ENCODE peak calls at places on chromosomes 11 and 22, in seven cellular contexts. R, J, V, T, H, I and L are unnamed samples.

GRCh38 chr11:121714356-121714755 is 261.6 kb upstream of the SORL1-AS1 start:
- DNase-seq in R (no peak), J (no peak), V (no peak), T (no peak), H (no peak), I (no peak), L (no peak)

GRCh38 chr22:31653944-31654343 is 8.1 kb downstream of the PISD start:
- DNase-seq in R (no peak), J (no peak), V (no peak), T (no peak), H (no peak), I (no peak), L (no peak)

GRCh38 chr22:25153961-25154685 is 45.5 kb upstream of the CRYBB3 start:
- DNase-seq in R (peak; percentile 80), J (no peak), V (peak; percentile 70), T (no peak), H (peak; percentile 41), I (peak; percentile 78), L (peak; percentile 18)

GRCh38 chr22:19400881-19401280 is 30.7 kb downstream of the HIRA start:
- DNase-seq in R (no peak), J (no peak), V (no peak), T (no peak), H (no peak), I (no peak), L (no peak)

GRCh38 chr11:4677948-4678347 is 19.7 kb downstream of the OR51E2 start:
- DNase-seq in R (no peak), J (no peak), V (no peak), T (no peak), H (no peak), I (no peak), L (no peak)

GRCh38 chr11:19868281-19868821 is 155.7 kb downstream of the NAV2 start:
- DNase-seq in R (peak; percentile 11), J (no peak), V (peak; percentile 81), T (no peak), H (no peak), I (peak; percentile 18), L (no peak)

GRCh38 chr11:10556590-10556989 is 11.9 kb downstream of the LYVE1 start:
- DNase-seq in R (no peak), J (no peak), V (no peak), T (no peak), H (no peak), I (no peak), L (no peak)

GRCh38 chr22:29408925-29409324 is 20.6 kb upstream of the AP1B1 start:
- DNase-seq in R (no peak), J (no peak), V (no peak), T (no peak), H (no peak), I (no peak), L (no peak)

GRCh38 chr11:18379201-18379600 is 15.2 kb upstream of the LDHA start:
- DNase-seq in R (no peak), J (no peak), V (no peak), T (no peak), H (no peak), I (no peak), L (no peak)

GRCh38 chr11:12266943-12267342 is 110.4 kb upstream of the PARVA start:
- DNase-seq in R (no peak), J (no peak), V (no peak), T (no peak), H (no peak), I (no peak), L (no peak)

GRCh38 chr11:68669301-68670090 is 14.8 kb upstream of the GAL start:
- DNase-seq in R (no peak), J (no peak), V (no peak), T (no peak), H (no peak), I (no peak), L (no peak)

GRCh38 chr22:40035351-40035750 is 40.6 kb downstream of the FAM83F start:
- DNase-seq in R (no peak), J (peak; percentile 9), V (no peak), T (no peak), H (no peak), I (no peak), L (no peak)

GRCh38 chr11:109734602-109735001 is 312.6 kb downstream of the C11orf87 start:
- DNase-seq in R (no peak), J (no peak), V (no peak), T (no peak), H (no peak), I (no peak), L (no peak)

GRCh38 chr11:46560300-46561025 is 33.4 kb downstream of the AMBRA1 start:
- DNase-seq in R (no peak), J (no peak), V (no peak), T (no peak), H (no peak), I (no peak), L (peak; percentile 71)

GRCh38 chr11:19980957-19981669 is 179.2 kb downstream of the DBX1 start:
- DNase-seq in R (peak; percentile 17), J (peak; percentile 49), V (no peak), T (peak; percentile 33), H (peak; percentile 28), I (no peak), L (peak; percentile 42)

GRCh38 chr11:13053255-13053917 is 44.3 kb downstream of the RASSF10 start:
- DNase-seq in R (no peak), J (no peak), V (no peak), T (no peak), H (no peak), I (peak; percentile 61), L (no peak)

GRCh38 chr11:18772211-18772610 is 19.4 kb downstream of the PTPN5 start:
- DNase-seq in R (no peak), J (no peak), V (no peak), T (no peak), H (no peak), I (no peak), L (no peak)

GRCh38 chr11:22625448-22626287 is at the start of gene FANCF:
- DNase-seq in R (peak; percentile 96), J (peak; percentile 90), V (peak; percentile 95), T (peak; percentile 97), H (peak; percentile 96), I (peak; percentile 93), L (peak; percentile 98)
- TF ChIP-seq POLR2A in R (peak; percentile 55), J (peak; percentile 8), V (peak; percentile 49), T (peak; percentile 83), H (peak; percentile 84), I (peak; percentile 8), L (peak; percentile 82)

DNA sequence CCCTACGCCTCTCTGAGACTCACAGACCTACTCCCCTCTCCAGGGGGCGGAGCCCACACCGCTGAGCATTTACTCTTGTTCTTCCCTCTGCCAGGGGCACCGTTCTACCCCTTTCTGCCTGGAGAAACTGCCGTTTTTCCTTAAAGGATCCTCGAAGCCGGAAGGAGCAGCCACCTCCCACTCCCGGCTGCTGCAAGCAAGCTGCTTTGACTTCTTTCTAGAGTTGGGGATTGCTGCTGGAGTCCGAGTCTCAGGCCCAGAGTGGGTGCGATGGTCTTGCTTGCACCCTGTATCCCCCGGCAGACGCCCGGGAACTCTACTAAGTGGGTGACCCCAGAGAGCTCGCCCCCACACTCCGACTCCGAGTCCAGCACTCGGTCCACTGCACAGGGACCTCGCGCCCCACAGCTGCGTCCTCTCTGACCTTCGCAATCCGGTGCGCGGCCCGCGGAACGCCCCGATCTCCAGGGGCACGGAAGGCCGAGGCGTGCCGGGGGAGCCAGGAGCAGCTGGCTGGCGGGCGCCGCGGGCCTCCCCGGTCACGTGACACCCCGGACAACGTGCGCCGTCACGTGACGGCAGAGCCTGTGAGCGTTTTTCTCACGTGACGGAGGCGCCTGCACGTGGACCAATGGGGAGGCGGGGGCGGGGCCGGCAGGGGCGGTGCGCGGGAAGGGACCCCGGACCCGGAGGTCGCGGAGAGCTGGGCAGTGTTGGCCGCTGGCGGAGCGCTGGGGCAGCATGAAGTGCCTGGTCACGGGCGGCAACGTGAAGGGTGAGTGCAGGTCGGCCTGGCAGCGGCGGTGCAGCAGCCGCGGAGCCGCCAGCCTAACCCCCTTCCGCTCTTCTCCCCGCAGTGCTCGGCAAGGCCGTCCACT is at the start of gene RAD9A:
- DNase-seq in R (peak; percentile 97), J (peak; percentile 97), V (peak; percentile 96), T (peak; percentile 97), H (peak; percentile 95), I (peak; percentile 98), L (peak; percentile 97)
- TF ChIP-seq POLR2A in R (peak; percentile 84), J (peak; percentile 29), V (peak; percentile 79), T (peak; percentile 73), H (peak; percentile 76), I (peak; percentile 36), L (peak; percentile 70)

DNA sequence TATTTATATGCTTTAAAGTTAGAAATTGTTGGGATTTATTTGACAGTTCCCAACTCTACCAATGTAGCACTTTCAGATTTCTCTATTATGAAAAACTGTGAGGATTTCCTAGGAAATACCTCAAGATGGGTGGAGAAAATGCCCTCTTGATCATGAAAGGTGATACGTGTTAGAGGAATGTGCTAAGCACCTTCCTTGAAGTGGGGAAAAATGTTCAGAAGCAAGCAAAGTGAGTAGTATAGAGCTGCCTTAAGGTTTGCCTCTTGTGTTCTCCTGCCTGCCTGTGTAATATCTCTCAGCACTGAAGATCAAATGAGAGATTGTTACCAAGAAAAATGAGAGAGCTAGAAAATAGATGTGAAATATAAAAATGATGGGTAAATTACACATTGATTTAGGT is 58.2 kb downstream of the YAP1 start:
- DNase-seq in R (no peak), J (no peak), V (no peak), T (no peak), H (no peak), I (no peak), L (no peak)
- TF ChIP-seq POLR2A in R (no peak), J (no peak), V (no peak), T (no peak), H (no peak), I (no peak), L (no peak)

GRCh38 chr22:30422481-30423295 is 2.9 kb upstream of the MTFP1 start:
- DNase-seq in R (peak; percentile 78), J (peak; percentile 65), V (peak; percentile 89), T (peak; percentile 19), H (peak; percentile 67), I (peak; percentile 91), L (peak; percentile 79)

GRCh38 chr22:30423959-30424380 is 1.6 kb upstream of the MTFP1 start:
- DNase-seq in R (peak; percentile 99), J (peak; percentile 99), V (peak; percentile 99), T (peak; percentile 91), H (peak; percentile 98), I (peak; percentile 99), L (peak; percentile 99)

GRCh38 chr22:30421695-30422480 is 3.7 kb upstream of the MTFP1 start:
- DNase-seq in R (no peak), J (no peak), V (no peak), T (peak; percentile 25), H (no peak), I (no peak), L (peak; percentile 95)

GRCh38 chr22:30424471-30425326 is 869 bp upstream of the MTFP1 start:
- DNase-seq in R (peak; percentile 23), J (no peak), V (no peak), T (no peak), H (peak; percentile 23), I (no peak), L (peak; percentile 73)

DNA sequence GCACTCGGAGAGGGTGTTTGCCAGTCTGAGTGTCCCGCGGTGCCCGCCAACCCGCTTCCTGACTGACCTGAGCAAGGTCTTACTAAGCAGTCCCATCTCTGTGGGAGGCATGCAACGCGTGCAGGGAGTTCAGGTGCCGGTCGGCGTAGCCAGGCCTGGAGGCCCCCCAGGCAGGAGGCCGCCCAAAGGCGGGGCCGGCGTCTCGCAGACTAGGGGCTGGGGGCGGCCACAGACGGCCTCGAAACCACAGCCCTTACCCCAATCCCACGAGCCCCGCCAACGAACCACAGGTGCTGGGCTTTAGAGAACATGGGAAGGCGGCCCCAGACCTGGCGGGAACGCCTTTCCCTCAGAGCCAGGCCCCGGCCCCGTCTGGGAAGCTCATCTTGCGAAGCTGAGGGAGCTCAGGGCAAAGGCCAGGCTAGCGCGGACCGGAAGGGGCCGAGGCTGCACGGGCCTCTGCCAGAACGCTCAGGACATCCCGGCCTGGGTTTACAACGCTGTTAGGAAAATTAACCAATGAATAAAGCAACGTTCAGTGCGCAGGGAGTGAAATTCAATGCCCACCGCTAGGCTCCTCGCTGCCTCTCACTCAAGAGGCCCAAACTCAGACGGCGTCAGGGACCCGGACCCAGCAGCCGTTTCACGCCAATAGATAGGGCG is 2.1 kb upstream of the MTFP1 start:
- DNase-seq in R (peak; percentile 56), J (no peak), V (no peak), T (peak; percentile 57), H (no peak), I (no peak), L (peak; percentile 74)
- TF ChIP-seq POLR2A in R (peak; percentile 94), J (peak; percentile 93), V (peak; percentile 77), T (peak; percentile 83), H (peak; percentile 95), I (peak; percentile 83), L (no peak)